ENCODE peak calls at places on chromosomes 3 and 15, in nine cellular contexts. X is glutamatergic neuron, L is GM10248, B is heart right ventricle, G is left ventricle myocardium inferior, U is cardiac muscle cell, F is RWPE2, H is fibroblast of lung, K is WTC11. Q is an unnamed sample.

GRCh38 chr15:68507447-68507846 is 71.3 kb upstream of the CORO2B start:
- DNase-seq in H (no peak), F (no peak), K (no peak), L (no peak), G (no peak), B (no peak), X (no peak), U (no peak), Q (no peak)

GRCh38 chr3:10196389-10197052 is 31.8 kb downstream of the IRAK2 start:
- DNase-seq in F (no peak), X (no peak), B (peak), K (no peak), L (no peak), H (peak), U (peak), G (peak), Q (no peak)

GRCh38 chr3:179604336-179605078 is at the start of the genes MRPL47 and NDUFB5:
- DNase-seq in X (peak), G (peak), B (peak), H (peak), L (peak), K (peak), U (peak), F (peak), Q (peak)

GRCh38 chr3:130601662-130602061 is 84.7 kb downstream of the COL6A6 start:
- DNase-seq in X (no peak), U (no peak), B (no peak), F (no peak), H (peak), L (no peak), G (no peak), K (no peak), Q (no peak)

GRCh38 chr3:189748046-189748445 is 116.9 kb downstream of the TP63 start:
- DNase-seq in X (no peak), U (no peak), B (no peak), L (no peak), G (no peak), K (no peak), F (no peak), H (no peak), Q (no peak)

GRCh38 chr3:30597131-30597768 is 9.2 kb upstream of the TGFBR2 start:
- DNase-seq in H (peak), K (no peak), B (no peak), X (no peak), U (peak), G (no peak), F (no peak), L (no peak), Q (no peak)

GRCh38 chr15:80242132-80242769 is 9.8 kb downstream of the CTXND1 start:
- DNase-seq in U (peak), X (peak), H (peak), K (peak), G (no peak), B (no peak), L (peak), F (no peak), Q (peak)

GRCh38 chr3:191356586-191357439 is 26.5 kb upstream of the UTS2B start:
- DNase-seq in U (peak), L (no peak), B (no peak), K (no peak), G (peak), F (peak), X (no peak), H (peak), Q (no peak)

GRCh38 chr3:12662593-12663310 is 1.2 kb downstream of the RAF1 start:
- DNase-seq in B (peak), L (no peak), F (no peak), G (peak), X (peak), H (peak), K (peak), U (peak), Q (peak)

GRCh38 chr15:48298914-48299313 is 32.3 kb upstream of the DUT start:
- DNase-seq in G (no peak), U (no peak), K (no peak), H (no peak), F (no peak), L (no peak), X (no peak), B (no peak), Q (no peak)

GRCh38 chr3:133230191-133230590 is 169.7 kb upstream of the BFSP2 start:
- DNase-seq in X (no peak), H (no peak), B (no peak), F (no peak), L (no peak), U (peak), G (no peak), K (no peak), Q (peak)

GRCh38 chr3:4271834-4272233 is 31.3 kb upstream of the SETMAR start:
- DNase-seq in X (no peak), L (peak), U (peak), H (peak), K (no peak), F (no peak), G (no peak), B (no peak), Q (peak)

GRCh38 chr3:167883452-167883851 is 147.9 kb downstream of the SERPINI1 start:
- DNase-seq in F (no peak), G (no peak), U (no peak), L (no peak), K (no peak), X (no peak), H (no peak), B (no peak), Q (no peak)

GRCh38 chr3:25575001-25575400 is 89.7 kb downstream of the TOP2B start:
- DNase-seq in H (no peak), U (no peak), B (no peak), L (no peak), G (no peak), X (no peak), F (no peak), K (no peak), Q (no peak)

GRCh38 chr3:72390841-72391240 is 457.4 kb downstream of the SHQ1 start:
- DNase-seq in B (no peak), F (no peak), U (peak), L (no peak), H (peak), G (no peak), K (no peak), X (no peak), Q (peak)

GRCh38 chr15:43440721-43441281 is 52.2 kb downstream of the TP53BP1 start:
- DNase-seq in X (no peak), H (peak), B (no peak), G (no peak), U (peak), F (no peak), K (no peak), L (peak), Q (peak)

GRCh38 chr15:63856711-63857458 is 23.1 kb upstream of the HERC1 start:
- DNase-seq in X (no peak), L (no peak), B (no peak), K (no peak), U (peak), H (peak), G (no peak), F (no peak), Q (no peak)

GRCh38 chr3:188400494-188401243 is 246.7 kb downstream of the LPP start:
- DNase-seq in G (no peak), H (no peak), U (no peak), K (no peak), X (no peak), L (peak), F (no peak), B (no peak), Q (no peak)

GRCh38 chr3:30439451-30440053 is 166.8 kb upstream of the TGFBR2 start:
- DNase-seq in U (no peak), H (no peak), F (no peak), B (no peak), L (no peak), X (no peak), K (no peak), G (no peak), Q (no peak)

GRCh38 chr15:38614621-38615020 is 50.0 kb upstream of the RASGRP1 start:
- DNase-seq in H (no peak), K (no peak), G (no peak), F (no peak), B (no peak), U (no peak), L (no peak), X (no peak), Q (no peak)

GRCh38 chr3:158420654-158421396 is 150.2 kb upstream of the MLF1 start:
- DNase-seq in U (peak), K (no peak), B (no peak), H (peak), F (no peak), X (no peak), L (peak), G (no peak), Q (no peak)

GRCh38 chr3:177057768-177058167 is 139.5 kb downstream of the TBL1XR1 start:
- DNase-seq in L (peak), H (peak), X (no peak), U (no peak), G (no peak), K (no peak), B (no peak), F (no peak), Q (no peak)

GRCh38 chr15:80234883-80235282 is 17.1 kb downstream of the CTXND1 start:
- DNase-seq in H (peak), F (no peak), U (peak), B (no peak), X (peak), G (no peak), L (peak), K (peak), Q (peak)

DNA sequence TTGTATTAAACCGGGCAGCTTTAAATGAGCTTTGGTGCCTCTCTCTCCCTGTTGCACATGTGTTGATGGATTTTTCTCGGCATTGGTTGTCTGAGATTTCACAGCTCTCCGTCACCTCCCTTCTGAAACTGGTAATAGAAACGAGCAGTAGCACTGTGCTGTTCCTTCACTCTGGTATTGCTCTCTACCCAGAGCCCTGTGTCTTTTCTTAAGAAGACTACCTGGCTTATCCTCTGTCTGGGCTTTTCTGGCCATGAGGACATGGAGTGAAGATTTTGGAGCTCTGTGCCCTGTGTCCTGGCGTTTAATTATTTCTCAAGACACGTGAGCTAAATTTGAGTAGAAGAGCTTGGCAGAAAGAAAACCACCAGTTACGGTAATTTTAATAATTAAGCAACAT is 209.6 kb upstream of the EIF1B start:
- DNase-seq in B (no peak), U (no peak), F (no peak), G (no peak), K (no peak), X (no peak), H (no peak), L (no peak), Q (no peak)
- TF ChIP-seq CTCF in B (no peak), U (no peak), F (no peak), G (no peak), K (no peak), X (no peak), H (no peak), L (no peak), Q (no peak)

DNA sequence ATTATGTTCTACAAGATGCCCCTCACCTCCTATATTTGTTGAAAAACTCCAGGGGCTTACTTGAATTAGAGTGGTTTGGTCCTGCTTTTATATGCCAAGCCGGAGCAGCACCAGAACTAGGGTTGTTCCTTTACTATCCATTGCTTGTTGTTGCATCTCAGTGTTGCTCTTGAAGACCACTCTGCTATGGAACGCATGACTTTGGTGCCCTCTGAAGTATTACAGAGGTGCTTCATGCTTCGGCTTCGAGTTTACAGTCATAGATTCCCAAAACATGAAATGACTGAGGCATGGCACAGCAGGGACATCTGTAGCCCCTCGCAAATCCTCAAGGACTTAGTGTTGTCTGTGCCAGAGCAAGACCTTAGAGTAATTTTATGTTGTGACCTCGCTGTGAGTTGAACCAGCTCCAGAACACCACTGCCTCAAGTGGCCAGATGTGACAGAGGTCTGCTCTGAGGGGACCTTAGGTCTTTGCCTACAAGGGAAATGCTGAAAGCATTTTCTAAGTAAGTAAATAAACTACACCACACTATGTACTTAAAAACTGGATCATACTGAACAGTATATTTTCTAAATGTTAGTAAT is 67.2 kb upstream of the SIAH2 start:
- DNase-seq in K (peak), F (no peak), G (no peak), B (no peak), U (no peak), X (no peak), L (peak), H (no peak), Q (peak)
- TF ChIP-seq CTCF in K (no peak), F (peak), G (peak), B (no peak), U (no peak), X (no peak), L (no peak), H (peak), Q (peak)

GRCh38 chr15:81814882-81815455 is 230.8 kb downstream of the MEX3B start:
- DNase-seq in X (no peak), L (no peak), F (no peak), H (no peak), U (no peak), G (no peak), K (no peak), B (no peak), Q (no peak)

GRCh38 chr15:81809543-81809942 is 236.3 kb downstream of the MEX3B start:
- DNase-seq in F (no peak), K (peak), G (no peak), H (no peak), X (peak), U (peak), B (no peak), L (no peak), Q (peak)

GRCh38 chr15:81813215-81813614 is 232.6 kb downstream of the MEX3B start:
- DNase-seq in K (peak), U (no peak), X (no peak), B (no peak), L (no peak), G (no peak), H (no peak), F (no peak), Q (peak)
- TF ChIP-seq CTCF in K (peak), U (no peak), X (no peak), B (peak), L (peak), G (peak), H (peak), F (peak), Q (peak)

GRCh38 chr3:123152656-123153055 is 49.1 kb upstream of the SEC22A start:
- DNase-seq in G (no peak), K (no peak), X (no peak), U (no peak), F (no peak), H (no peak), B (no peak), L (no peak), Q (peak)

GRCh38 chr3:123153821-123154323 is 47.9 kb upstream of the SEC22A start:
- DNase-seq in X (no peak), F (no peak), U (no peak), L (no peak), B (no peak), G (no peak), K (no peak), H (no peak), Q (no peak)

GRCh38 chr3:123151251-123151705 is 50.5 kb upstream of the SEC22A start:
- DNase-seq in U (no peak), K (no peak), H (no peak), B (no peak), G (no peak), L (no peak), X (no peak), F (no peak), Q (no peak)

GRCh38 chr3:123154346-123154985 is 47.3 kb upstream of the SEC22A start:
- DNase-seq in K (no peak), B (no peak), L (no peak), F (no peak), H (no peak), G (no peak), X (no peak), U (no peak), Q (no peak)

GRCh38 chr3:123153124-123153523 is 48.6 kb upstream of the SEC22A start:
- DNase-seq in X (no peak), F (no peak), U (no peak), H (no peak), K (no peak), B (no peak), L (peak), G (no peak), Q (no peak)
- TF ChIP-seq CTCF in X (no peak), F (no peak), U (no peak), H (no peak), K (no peak), B (no peak), L (no peak), G (no peak), Q (no peak)

DNA sequence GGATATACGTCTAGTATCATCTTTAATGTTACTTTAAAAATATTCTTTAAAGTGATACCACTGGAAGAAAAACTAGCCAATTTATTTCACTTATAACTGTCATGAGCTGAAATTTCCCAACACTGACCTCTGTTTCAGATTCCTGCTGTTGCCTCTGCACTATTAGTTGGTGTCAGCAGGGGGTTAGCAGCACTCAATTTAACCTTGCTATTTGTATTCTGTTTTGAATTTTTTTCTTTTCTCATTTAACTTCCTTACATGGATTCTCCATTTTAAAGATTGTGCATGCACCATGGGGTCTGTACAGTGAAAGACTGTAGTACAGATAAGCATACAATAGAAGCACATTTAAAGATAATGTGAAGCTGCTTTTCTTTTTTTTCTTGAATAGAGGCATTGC is 169.2 kb downstream of the UBE2E2 start:
- DNase-seq in F (no peak), X (no peak), L (no peak), U (peak), B (no peak), G (no peak), H (no peak), K (no peak), Q (no peak)
- TF ChIP-seq CTCF in F (no peak), X (no peak), L (no peak), U (no peak), B (no peak), G (peak), H (peak), K (no peak), Q (no peak)

DNA sequence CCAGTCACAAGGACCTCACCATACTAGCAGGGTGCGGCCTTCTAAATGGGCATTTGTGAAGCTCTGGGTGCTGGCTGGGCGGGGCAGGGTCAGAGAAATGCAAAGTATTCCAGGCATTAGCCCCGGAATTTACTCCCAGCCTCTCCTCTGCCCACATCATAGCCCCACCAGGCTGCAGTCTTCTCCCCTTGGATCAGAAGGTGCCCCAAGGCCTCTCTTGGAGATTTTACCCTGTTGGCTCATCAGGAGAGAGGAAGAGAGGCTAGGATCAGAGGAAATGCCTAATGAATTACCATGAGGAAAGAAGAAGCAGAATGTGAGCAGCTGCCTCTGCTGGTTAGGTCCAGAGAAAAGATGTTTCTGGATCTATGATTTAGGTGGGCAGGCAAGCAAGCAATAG is 65.7 kb downstream of the BDH1 start:
- DNase-seq in H (peak), K (no peak), G (no peak), F (peak), X (no peak), L (no peak), B (no peak), U (peak), Q (no peak)
- TF ChIP-seq CTCF in H (no peak), K (no peak), G (no peak), F (peak), X (no peak), L (no peak), B (no peak), U (no peak), Q (no peak)

GRCh38 chr3:129085165-129085715 is 24.7 kb downstream of the GP9 start:
- DNase-seq in X (no peak), L (no peak), B (no peak), K (no peak), H (no peak), F (no peak), G (no peak), U (no peak), Q (no peak)
- TF ChIP-seq CTCF in X (no peak), L (no peak), B (no peak), K (no peak), H (no peak), F (no peak), G (no peak), U (no peak), Q (no peak)

GRCh38 chr3:11642455-11643162 is 1.1 kb downstream of the VGLL4 start:
- DNase-seq in K (no peak), L (peak), U (peak), X (peak), B (peak), H (peak), F (no peak), G (peak), Q (peak)

GRCh38 chr3:11643212-11644087 is at the start of gene VGLL4:
- DNase-seq in X (peak), G (peak), B (peak), F (peak), L (peak), H (peak), K (peak), U (peak), Q (peak)

GRCh38 chr3:11641683-11642407 is 1.9 kb downstream of the VGLL4 start:
- DNase-seq in U (peak), F (no peak), K (no peak), G (no peak), X (no peak), H (peak), L (peak), B (no peak), Q (peak)

GRCh38 chr3:11640009-11640673 is 3.6 kb downstream of the VGLL4 start:
- DNase-seq in G (no peak), K (no peak), L (no peak), U (no peak), H (no peak), B (no peak), X (no peak), F (no peak), Q (no peak)

GRCh38 chr3:11641316-11641682 is 2.4 kb downstream of the VGLL4 start:
- DNase-seq in U (peak), K (no peak), F (no peak), H (no peak), B (no peak), X (no peak), L (no peak), G (no peak), Q (no peak)
- TF ChIP-seq CTCF in U (no peak), K (no peak), F (no peak), H (no peak), B (no peak), X (no peak), L (no peak), G (no peak), Q (no peak)

Q was measured in neural progenitor cell.